ENCODE peak calls at places on chromosomes 3 and 15, in five cellular contexts. L is H1, J is IMR-90, T is H9, F is mesendoderm. U is an unnamed sample.
A peak's percentile ranks its signal among the peaks of the same experiment; 100 is the strongest.

GRCh38 chr3:104909721-104910120 is 457.0 kb upstream of the ALCAM start:
- DNase-seq in L (no peak), J (peak; percentile 44), T (no peak), F (no peak), U (no peak)

GRCh38 chr15:42375252-42375651 is 16.0 kb downstream of the CAPN3 start:
- DNase-seq in L (no peak), J (no peak), T (no peak), F (no peak), U (no peak)

GRCh38 chr3:136193273-136194043 is 2.7 kb downstream of the MSL2 start:
- DNase-seq in L (no peak), J (no peak), T (no peak), F (peak; percentile 50), U (no peak)

GRCh38 chr3:128081846-128082245 is 29.6 kb downstream of the SEC61A1 start:
- DNase-seq in L (no peak), J (peak; percentile 78), T (no peak), F (no peak), U (no peak)

GRCh38 chr15:66780172-66780972 is 78.3 kb downstream of the SMAD6 start:
- DNase-seq in L (no peak), J (peak; percentile 93), T (no peak), F (no peak), U (no peak)

GRCh38 chr3:187706966-187707365 is 4.6 kb upstream of the RTP2 start:
- DNase-seq in L (no peak), J (no peak), T (no peak), F (no peak), U (no peak)

GRCh38 chr15:60520825-60521368 is 42.0 kb upstream of the ICE2 start:
- DNase-seq in L (peak; percentile 87), J (peak; percentile 77), T (peak; percentile 71), F (peak; percentile 83), U (peak; percentile 68)

GRCh38 chr15:92118162-92118935 is 264.8 kb downstream of the SLCO3A1 start:
- DNase-seq in L (no peak), J (peak; percentile 39), T (peak; percentile 65), F (peak; percentile 73), U (no peak)

GRCh38 chr3:139062915-139063314 is 18.2 kb upstream of the PRR23C start:
- DNase-seq in L (no peak), J (no peak), T (no peak), F (no peak), U (no peak)

GRCh38 chr15:74193305-74193718 is 9.3 kb downstream of the STRA6 start:
- DNase-seq in L (no peak), J (peak; percentile 91), T (no peak), F (no peak), U (no peak)

GRCh38 chr3:122690096-122690495 is 9.5 kb downstream of the PARP14 start:
- DNase-seq in L (no peak), J (no peak), T (no peak), F (no peak), U (no peak)

GRCh38 chr15:56351362-56351761 is 13.9 kb upstream of the TEX9 start:
- DNase-seq in L (no peak), J (no peak), T (no peak), F (no peak), U (no peak)

GRCh38 chr15:34610388-34610787 is 26.9 kb upstream of the GOLGA8B start:
- DNase-seq in L (no peak), J (peak; percentile 38), T (no peak), F (peak; percentile 11), U (no peak)

GRCh38 chr15:59137566-59137965 is 32.6 kb downstream of the CCNB2 start:
- DNase-seq in L (no peak), J (no peak), T (no peak), F (no peak), U (no peak)

GRCh38 chr15:50353251-50353998 is 1.6 kb downstream of the GABPB1 start:
- DNase-seq in L (no peak), J (peak; percentile 95), T (no peak), F (no peak), U (no peak)

GRCh38 chr15:78327442-78327841 is 12.7 kb upstream of the CRABP1 start:
- DNase-seq in L (no peak), J (no peak), T (no peak), F (no peak), U (no peak)

GRCh38 chr3:123272547-123272946 is 70.8 kb downstream of the SEC22A start:
- DNase-seq in L (peak; percentile 40), J (peak; percentile 57), T (no peak), F (peak; percentile 77), U (no peak)

GRCh38 chr3:17894434-17895060 is 152.1 kb upstream of the TBC1D5 start:
- DNase-seq in L (peak; percentile 79), J (peak; percentile 45), T (peak; percentile 73), F (peak; percentile 85), U (peak; percentile 54)

GRCh38 chr3:182325213-182325941 is 467.9 kb upstream of the ATP11B start:
- DNase-seq in L (no peak), J (no peak), T (no peak), F (no peak), U (no peak)

GRCh38 chr3:177836671-177837070 is 639.4 kb upstream of the TBL1XR1 start:
- DNase-seq in L (no peak), J (no peak), T (no peak), F (no peak), U (no peak)

GRCh38 chr15:99110581-99111320 is 5.9 kb downstream of the SYNM start:
- DNase-seq in L (no peak), J (peak; percentile 18), T (no peak), F (no peak), U (no peak)

GRCh38 chr3:87229113-87229512 is 2.0 kb downstream of the CHMP2B start:
- DNase-seq in L (no peak), J (no peak), T (no peak), F (no peak), U (no peak)
- H3K4me1 ChIP-seq in L (peaks cover 4% of the 10 kb centered on the region), J (no peaks in the 10 kb centered on the region), T (no peaks in the 10 kb centered on the region), F (peaks cover 2% of the 10 kb centered on the region), U (no peaks in the 10 kb centered on the region)

DNA sequence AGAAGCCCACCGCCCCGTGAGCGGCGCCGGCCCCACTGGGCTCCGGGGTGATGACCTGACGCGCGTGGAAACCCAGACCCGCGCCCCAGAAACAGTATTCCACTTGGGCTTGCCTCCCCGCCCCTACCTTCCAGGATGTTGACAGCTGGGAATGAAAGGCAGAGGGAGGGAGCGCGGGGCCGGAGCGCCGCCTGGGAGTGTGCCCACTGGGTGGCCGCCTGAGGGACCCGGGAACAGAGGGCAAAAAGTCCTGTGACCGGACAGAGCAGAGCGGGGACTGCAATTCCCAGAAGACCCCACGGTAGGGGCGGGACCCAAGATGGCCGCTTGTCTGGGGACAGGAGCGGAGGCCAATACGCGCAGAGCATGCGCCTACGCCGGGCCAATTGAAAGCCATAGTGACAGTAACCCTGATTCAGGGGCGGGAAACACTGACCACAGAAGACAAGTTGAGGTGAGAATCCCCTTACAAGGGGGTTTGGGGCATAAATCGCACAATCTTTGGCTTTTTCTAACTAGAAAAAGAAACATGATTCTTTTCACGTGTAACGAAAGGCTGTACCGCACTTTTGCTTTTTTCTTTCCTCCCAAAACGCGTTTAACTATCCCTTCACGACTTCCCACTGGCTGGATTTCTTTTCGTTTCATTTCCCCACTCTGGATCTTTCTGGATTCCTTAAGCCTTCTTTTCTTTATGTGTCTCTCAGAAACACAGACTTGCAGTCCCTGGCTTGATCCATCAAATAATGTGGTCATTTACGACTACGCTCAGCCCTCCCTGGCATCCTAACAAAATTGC is at the start of gene FHIT:
- DNase-seq in L (peak; percentile 93), J (peak; percentile 87), T (peak; percentile 98), F (peak; percentile 98), U (peak; percentile 89)
- H2BK15ac ChIP-seq in L (no peak within 1 kb of the TSS), J (no peak within 1 kb of the TSS), T (no peak within 1 kb of the TSS), F (no peak within 1 kb of the TSS), U (peak within 1 kb of the TSS; percentile 59)

GRCh38 chr3:101943028-101943427 is 93.7 kb downstream of the NFKBIZ start:
- DNase-seq in L (no peak), J (no peak), T (no peak), F (no peak), U (no peak)

GRCh38 chr3:101940521-101940992 is 91.2 kb downstream of the NFKBIZ start:
- DNase-seq in L (no peak), J (peak; percentile 98), T (peak; percentile 38), F (peak; percentile 45), U (peak; percentile 11)

GRCh38 chr3:101939391-101939790 is 90.1 kb downstream of the NFKBIZ start:
- DNase-seq in L (no peak), J (no peak), T (no peak), F (no peak), U (no peak)

GRCh38 chr3:101942356-101942755 is 93.0 kb downstream of the NFKBIZ start:
- DNase-seq in L (no peak), J (no peak), T (no peak), F (no peak), U (no peak)

DNA sequence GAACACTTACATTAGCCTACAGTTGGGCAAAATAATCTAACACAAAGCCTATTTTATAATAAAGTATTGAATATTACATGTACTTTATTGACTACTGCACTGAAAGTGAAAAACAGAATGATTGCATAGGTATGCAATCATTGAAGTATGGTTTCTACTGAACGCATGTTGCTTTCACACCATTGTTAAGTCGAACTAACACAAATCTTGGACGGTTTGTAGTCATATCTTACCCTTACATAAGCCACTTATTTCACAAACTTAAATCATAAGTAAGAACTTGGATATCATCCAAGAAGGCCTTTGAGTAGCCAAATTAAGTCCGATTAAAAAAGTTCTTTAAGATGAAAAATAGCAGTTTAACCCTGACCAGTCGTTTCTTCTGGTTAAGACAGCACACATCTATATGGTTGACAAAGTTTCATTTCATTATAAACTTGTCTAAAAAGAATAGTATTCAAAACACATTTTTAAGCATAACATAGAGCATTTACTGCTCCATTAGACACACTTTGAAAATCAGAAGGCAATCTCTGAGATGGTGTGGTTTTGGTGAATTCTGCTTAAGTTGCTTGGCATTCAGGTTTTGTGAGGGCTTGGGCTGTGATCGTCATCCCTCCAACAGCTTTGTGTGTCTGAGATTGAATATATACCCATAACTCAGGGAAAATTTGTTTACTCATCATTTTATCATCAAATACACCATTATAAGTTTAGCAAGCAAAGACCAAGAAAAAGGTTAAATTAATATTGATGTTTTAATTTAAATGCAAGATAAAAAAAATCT is 92.1 kb downstream of the NFKBIZ start:
- DNase-seq in L (no peak), J (peak; percentile 67), T (no peak), F (no peak), U (no peak)
- H3K4me1 ChIP-seq in L (peaks cover 2% of the 10 kb centered on the region), J (peaks cover 25% of the 10 kb centered on the region), T (no peaks in the 10 kb centered on the region), F (no peaks in the 10 kb centered on the region), U (no peaks in the 10 kb centered on the region)

GRCh38 chr3:66722675-66723074 is 221.9 kb upstream of the LRIG1 start:
- DNase-seq in L (no peak), J (peak; percentile 95), T (no peak), F (peak; percentile 7), U (no peak)
- H2BK15ac ChIP-seq in L (no peak overlapping the region), J (peak overlapping the region; percentile 26), T (no peak overlapping the region), F (no peak overlapping the region), U (no peak overlapping the region)

DNA sequence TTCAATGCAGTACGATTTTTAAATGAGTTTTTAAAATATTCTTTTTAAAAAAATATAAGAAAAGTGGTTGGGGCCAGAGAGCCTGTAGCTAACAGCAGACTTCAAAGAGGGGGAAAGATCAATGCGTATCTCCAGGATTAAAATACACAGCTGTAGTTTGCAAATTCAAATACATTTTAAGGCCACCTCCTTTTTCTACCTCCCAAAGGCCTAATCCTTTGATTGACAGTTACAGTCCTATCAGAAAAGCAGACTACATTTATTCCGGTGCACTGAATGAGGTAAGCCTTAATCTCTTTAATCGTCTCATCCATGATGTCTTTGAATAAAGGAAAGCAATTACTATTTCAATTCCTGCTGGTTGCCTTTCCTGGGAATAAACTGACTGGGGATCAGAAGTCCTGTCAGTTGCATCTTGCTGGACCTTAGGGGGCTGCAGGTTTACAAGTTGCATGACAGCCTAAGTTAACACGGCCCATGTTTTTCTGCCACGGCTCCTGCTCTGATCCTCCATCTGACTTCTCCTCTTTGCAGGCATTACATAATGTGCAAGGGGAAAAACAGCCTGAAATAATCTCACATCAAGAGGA is 51.7 kb downstream of the CADPS start:
- DNase-seq in L (no peak), J (no peak), T (no peak), F (no peak), U (no peak)
- H3K4me1 ChIP-seq in L (no peaks in the 10 kb centered on the region), J (no peaks in the 10 kb centered on the region), T (no peaks in the 10 kb centered on the region), F (no peaks in the 10 kb centered on the region), U (no peaks in the 10 kb centered on the region)

GRCh38 chr3:186115229-186115996 is 6.5 kb upstream of the ETV5 start:
- DNase-seq in L (no peak), J (no peak), T (no peak), F (no peak), U (no peak)
- H2BK15ac ChIP-seq in L (no peak overlapping the region), J (no peak overlapping the region), T (no peak overlapping the region), F (no peak overlapping the region), U (peak overlapping the region; percentile 59)